ENCODE peak calls at places on chromosomes 13 and 19, in five cellular contexts. I is GDM1, U is left ventricle myocardium superior, N is NCI-H460, G is cardiac muscle cell. P is an unnamed sample.
A peak's percentile ranks its signal among the peaks of the same experiment; 100 is the strongest.

GRCh38 chr19:42309686-42310085 is 3.4 kb upstream of the TMEM145 start:
- DNase-seq in I (no peak), U (no peak), N (no peak), G (no peak), P (no peak)

GRCh38 chr19:8544168-8544567 is 30.2 kb upstream of the ZNF414 start:
- DNase-seq in I (no peak), U (no peak), N (no peak), G (no peak), P (no peak)

GRCh38 chr13:67224148-67224846 is 5.8 kb downstream of the PCDH9 start:
- DNase-seq in I (peak; percentile 34), U (peak; percentile 86), N (peak; percentile 64), G (peak; percentile 86), P (peak; percentile 82)

GRCh38 chr13:67643656-67644055 is 413.5 kb upstream of the PCDH9 start:
- DNase-seq in I (no peak), U (no peak), N (no peak), G (peak; percentile 10), P (no peak)

GRCh38 chr13:30978981-30979956 is 46.8 kb downstream of the TEX26 start:
- DNase-seq in I (no peak), U (peak; percentile 49), N (peak; percentile 5), G (peak; percentile 76), P (peak; percentile 8)

GRCh38 chr19:18170714-18171255 is 2.8 kb upstream of the IFI30 start:
- DNase-seq in I (no peak), U (peak; percentile 52), N (no peak), G (no peak), P (no peak)

GRCh38 chr19:48556163-48556562 is 4.2 kb downstream of the SULT2B1 start:
- DNase-seq in I (no peak), U (no peak), N (peak; percentile 56), G (no peak), P (peak; percentile 87)

GRCh38 chr19:6593651-6594416 is 2.9 kb upstream of the CD70 start:
- DNase-seq in I (no peak), U (no peak), N (no peak), G (no peak), P (no peak)

GRCh38 chr19:19538077-19538764 is at the start of gene CILP2:
- DNase-seq in I (no peak), U (peak; percentile 73), N (no peak), G (peak; percentile 78), P (no peak)

GRCh38 chr19:5435642-5436017 is 19.6 kb upstream of the ZNRF4 start:
- DNase-seq in I (no peak), U (no peak), N (no peak), G (no peak), P (no peak)

GRCh38 chr19:6613711-6614110 is 22.8 kb upstream of the CD70 start:
- DNase-seq in I (no peak), U (no peak), N (no peak), G (no peak), P (peak; percentile 72)

GRCh38 chr13:105139380-105140285 is 1395.8 kb downstream of the EFNB2 start:
- DNase-seq in I (peak; percentile 75), U (peak; percentile 63), N (peak; percentile 69), G (peak; percentile 13), P (no peak)

GRCh38 chr13:46166221-46166584 is 15.8 kb downstream of the LCP1 start:
- DNase-seq in I (no peak), U (no peak), N (no peak), G (no peak), P (peak; percentile 13)

GRCh38 chr19:7287716-7288115 is 6.5 kb downstream of the INSR start:
- DNase-seq in I (no peak), U (no peak), N (no peak), G (no peak), P (peak; percentile 97)

GRCh38 chr19:10074153-10074552 is 12.0 kb upstream of the SHFL start:
- DNase-seq in I (peak; percentile 17), U (no peak), N (no peak), G (no peak), P (peak; percentile 23)

GRCh38 chr19:55146648-55147218 is 2.3 kb downstream of the TNNT1 start:
- DNase-seq in I (peak; percentile 66), U (no peak), N (no peak), G (peak; percentile 37), P (peak; percentile 17)

GRCh38 chr19:41367848-41368301 is 3.9 kb upstream of the B9D2 start:
- DNase-seq in I (peak; percentile 35), U (no peak), N (no peak), G (no peak), P (peak; percentile 94)

GRCh38 chr13:26255717-26256277 is 1.9 kb downstream of the CDK8 start:
- DNase-seq in I (no peak), U (no peak), N (no peak), G (peak; percentile 13), P (no peak)

GRCh38 chr19:13109361-13110098 is 6.9 kb upstream of the LYL1 start:
- DNase-seq in I (no peak), U (no peak), N (no peak), G (no peak), P (no peak)

GRCh38 chr13:86193281-86193680 is 394.1 kb upstream of the SLITRK6 start:
- DNase-seq in I (no peak), U (no peak), N (peak; percentile 1), G (peak; percentile 40), P (no peak)

GRCh38 chr19:31232220-31232619 is 117.0 kb downstream of the TSHZ3 start:
- DNase-seq in I (no peak), U (no peak), N (no peak), G (peak; percentile 15), P (no peak)

GRCh38 chr13:109644956-109645355 is 141.4 kb downstream of the IRS2 start:
- DNase-seq in I (no peak), U (no peak), N (no peak), G (no peak), P (no peak)

GRCh38 chr19:1091544-1092175 is 3.5 kb downstream of the POLR2E start:
- DNase-seq in I (no peak), U (peak; percentile 39), N (no peak), G (no peak), P (no peak)